ENCODE peak calls at places on chromosome 13, in seven cellular contexts. One of them, this sample, is unnamed.

GRCh38 chr13:49679244-49679643 is 12.0 kb downstream of the EBPL start:
- DNase-seq in tibial nerve: peak; percentile 8
- DNase-seq in ovary: no peak
- DNase-seq in PC-9: no peak
- DNase-seq in mammary epithelial cell: no peak
- DNase-seq in left ventricle myocardium inferior: no peak
- DNase-seq in cardiac muscle cell: no peak
- DNase-seq in this sample: no peak

GRCh38 chr13:33676045-33676699 is 141.8 kb upstream of the RFC3 start:
- DNase-seq in tibial nerve: no peak
- DNase-seq in ovary: no peak
- DNase-seq in PC-9: no peak
- DNase-seq in mammary epithelial cell: no peak
- DNase-seq in left ventricle myocardium inferior: no peak
- DNase-seq in cardiac muscle cell: no peak
- DNase-seq in this sample: peak; percentile 27

GRCh38 chr13:90403330-90404082 is 944.0 kb upstream of the MIR17HG start:
- DNase-seq in tibial nerve: no peak
- DNase-seq in ovary: no peak
- DNase-seq in PC-9: no peak
- DNase-seq in mammary epithelial cell: no peak
- DNase-seq in left ventricle myocardium inferior: no peak
- DNase-seq in cardiac muscle cell: no peak
- DNase-seq in this sample: no peak

GRCh38 chr13:79491715-79492114 is 10.8 kb downstream of the NDFIP2 start:
- DNase-seq in tibial nerve: no peak
- DNase-seq in ovary: no peak
- DNase-seq in PC-9: peak; percentile 65
- DNase-seq in mammary epithelial cell: peak; percentile 95
- DNase-seq in left ventricle myocardium inferior: no peak
- DNase-seq in cardiac muscle cell: no peak
- DNase-seq in this sample: no peak

GRCh38 chr13:80274643-80275042 is 66.3 kb downstream of the SPRY2 start:
- DNase-seq in tibial nerve: no peak
- DNase-seq in ovary: no peak
- DNase-seq in PC-9: peak; percentile 45
- DNase-seq in mammary epithelial cell: peak; percentile 21
- DNase-seq in left ventricle myocardium inferior: no peak
- DNase-seq in cardiac muscle cell: no peak
- DNase-seq in this sample: no peak

GRCh38 chr13:83178008-83178407 is 704.3 kb downstream of the SLITRK1 start:
- DNase-seq in tibial nerve: no peak
- DNase-seq in ovary: no peak
- DNase-seq in PC-9: no peak
- DNase-seq in mammary epithelial cell: no peak
- DNase-seq in left ventricle myocardium inferior: no peak
- DNase-seq in cardiac muscle cell: no peak
- DNase-seq in this sample: no peak

GRCh38 chr13:60066206-60066605 is 97.5 kb downstream of the DIAPH3 start:
- DNase-seq in tibial nerve: no peak
- DNase-seq in ovary: no peak
- DNase-seq in PC-9: no peak
- DNase-seq in mammary epithelial cell: no peak
- DNase-seq in left ventricle myocardium inferior: no peak
- DNase-seq in cardiac muscle cell: no peak
- DNase-seq in this sample: no peak

GRCh38 chr13:29522044-29522685 is 73.3 kb downstream of the SLC7A1 start:
- DNase-seq in tibial nerve: peak; percentile 79
- DNase-seq in ovary: no peak
- DNase-seq in PC-9: no peak
- DNase-seq in mammary epithelial cell: no peak
- DNase-seq in left ventricle myocardium inferior: no peak
- DNase-seq in cardiac muscle cell: no peak
- DNase-seq in this sample: peak; percentile 85

GRCh38 chr13:100588350-100589177 is at the start of gene GGACT:
- DNase-seq in tibial nerve: peak; percentile 37
- DNase-seq in ovary: peak; percentile 80
- DNase-seq in PC-9: peak; percentile 41
- DNase-seq in mammary epithelial cell: peak; percentile 26
- DNase-seq in left ventricle myocardium inferior: peak; percentile 70
- DNase-seq in cardiac muscle cell: peak; percentile 66
- DNase-seq in this sample: peak; percentile 52

GRCh38 chr13:75839418-75839817 is 203.3 kb downstream of the LMO7 start:
- DNase-seq in tibial nerve: no peak
- DNase-seq in ovary: no peak
- DNase-seq in PC-9: no peak
- DNase-seq in mammary epithelial cell: no peak
- DNase-seq in left ventricle myocardium inferior: no peak
- DNase-seq in cardiac muscle cell: no peak
- DNase-seq in this sample: no peak

GRCh38 chr13:35789335-35790166 is 313.1 kb upstream of the MAB21L1 start:
- DNase-seq in tibial nerve: no peak
- DNase-seq in ovary: no peak
- DNase-seq in PC-9: no peak
- DNase-seq in mammary epithelial cell: peak; percentile 19
- DNase-seq in left ventricle myocardium inferior: no peak
- DNase-seq in cardiac muscle cell: peak; percentile 49
- DNase-seq in this sample: peak; percentile 20

GRCh38 chr13:42575938-42576337 is 2.0 kb downstream of the TNFSF11 start:
- DNase-seq in tibial nerve: no peak
- DNase-seq in ovary: no peak
- DNase-seq in PC-9: no peak
- DNase-seq in mammary epithelial cell: no peak
- DNase-seq in left ventricle myocardium inferior: no peak
- DNase-seq in cardiac muscle cell: no peak
- DNase-seq in this sample: no peak

GRCh38 chr13:32650705-32651311 is 64.6 kb downstream of the PDS5B start:
- DNase-seq in tibial nerve: peak; percentile 54
- DNase-seq in ovary: no peak
- DNase-seq in PC-9: peak; percentile 46
- DNase-seq in mammary epithelial cell: peak; percentile 53
- DNase-seq in left ventricle myocardium inferior: no peak
- DNase-seq in cardiac muscle cell: peak; percentile 74
- DNase-seq in this sample: no peak

GRCh38 chr13:110015253-110015652 is 228.9 kb upstream of the IRS2 start:
- DNase-seq in tibial nerve: no peak
- DNase-seq in ovary: no peak
- DNase-seq in PC-9: no peak
- DNase-seq in mammary epithelial cell: peak; percentile 56
- DNase-seq in left ventricle myocardium inferior: peak; percentile 20
- DNase-seq in cardiac muscle cell: no peak
- DNase-seq in this sample: no peak

GRCh38 chr13:97276862-97277269 is 54.7 kb downstream of the MBNL2 start:
- DNase-seq in tibial nerve: no peak
- DNase-seq in ovary: no peak
- DNase-seq in PC-9: no peak
- DNase-seq in mammary epithelial cell: no peak
- DNase-seq in left ventricle myocardium inferior: no peak
- DNase-seq in cardiac muscle cell: no peak
- DNase-seq in this sample: no peak

GRCh38 chr13:106603568-106603967 is 35.6 kb upstream of the ARGLU1 start:
- DNase-seq in tibial nerve: no peak
- DNase-seq in ovary: no peak
- DNase-seq in PC-9: no peak
- DNase-seq in mammary epithelial cell: no peak
- DNase-seq in left ventricle myocardium inferior: no peak
- DNase-seq in cardiac muscle cell: no peak
- DNase-seq in this sample: no peak

GRCh38 chr13:97339019-97339988 is 94.7 kb upstream of the RAP2A start:
- DNase-seq in tibial nerve: peak; percentile 36
- DNase-seq in ovary: peak; percentile 67
- DNase-seq in PC-9: no peak
- DNase-seq in mammary epithelial cell: peak; percentile 55
- DNase-seq in left ventricle myocardium inferior: peak; percentile 54
- DNase-seq in cardiac muscle cell: peak; percentile 11
- DNase-seq in this sample: no peak

GRCh38 chr13:63449549-63449948 is 2033.9 kb upstream of the PCDH20 start:
- DNase-seq in tibial nerve: no peak
- DNase-seq in ovary: no peak
- DNase-seq in PC-9: no peak
- DNase-seq in mammary epithelial cell: no peak
- DNase-seq in left ventricle myocardium inferior: no peak
- DNase-seq in cardiac muscle cell: no peak
- DNase-seq in this sample: no peak

GRCh38 chr13:44112700-44113329 is 233.1 kb downstream of the LACC1 start:
- DNase-seq in tibial nerve: no peak
- DNase-seq in ovary: no peak
- DNase-seq in PC-9: no peak
- DNase-seq in mammary epithelial cell: no peak
- DNase-seq in left ventricle myocardium inferior: no peak
- DNase-seq in cardiac muscle cell: no peak
- DNase-seq in this sample: no peak

GRCh38 chr13:44120814-44121505 is 241.3 kb downstream of the LACC1 start:
- DNase-seq in tibial nerve: no peak
- DNase-seq in ovary: no peak
- DNase-seq in PC-9: no peak
- DNase-seq in mammary epithelial cell: no peak
- DNase-seq in left ventricle myocardium inferior: no peak
- DNase-seq in cardiac muscle cell: no peak
- DNase-seq in this sample: no peak

GRCh38 chr13:44111701-44112100 is 232.0 kb downstream of the LACC1 start:
- DNase-seq in tibial nerve: no peak
- DNase-seq in ovary: no peak
- DNase-seq in PC-9: no peak
- DNase-seq in mammary epithelial cell: no peak
- DNase-seq in left ventricle myocardium inferior: no peak
- DNase-seq in cardiac muscle cell: no peak
- DNase-seq in this sample: no peak

GRCh38 chr13:44116562-44117315 is 237.0 kb downstream of the LACC1 start:
- DNase-seq in tibial nerve: no peak
- DNase-seq in ovary: no peak
- DNase-seq in PC-9: no peak
- DNase-seq in mammary epithelial cell: no peak
- DNase-seq in left ventricle myocardium inferior: peak; percentile 25
- DNase-seq in cardiac muscle cell: peak; percentile 28
- DNase-seq in this sample: no peak

GRCh38 chr13:44117351-44117750 is 237.6 kb downstream of the LACC1 start:
- DNase-seq in tibial nerve: no peak
- DNase-seq in ovary: no peak
- DNase-seq in PC-9: no peak
- DNase-seq in mammary epithelial cell: no peak
- DNase-seq in left ventricle myocardium inferior: no peak
- DNase-seq in cardiac muscle cell: no peak
- DNase-seq in this sample: peak; percentile 21
- H3K27ac ChIP-seq in tibial nerve: peak overlapping the region; percentile 31
- H3K27ac ChIP-seq in ovary: no peak overlapping the region
- H3K27ac ChIP-seq in PC-9: no peak overlapping the region
- H3K27ac ChIP-seq in mammary epithelial cell: no peak overlapping the region
- H3K27ac ChIP-seq in left ventricle myocardium inferior: peak overlapping the region; percentile 83
- H3K27ac ChIP-seq in cardiac muscle cell: peak overlapping the region; percentile 63
- H3K27ac ChIP-seq in this sample: no peak overlapping the region

GRCh38 chr13:54029720-54030119 is 1001.1 kb downstream of the OLFM4 start:
- DNase-seq in tibial nerve: no peak
- DNase-seq in ovary: no peak
- DNase-seq in PC-9: no peak
- DNase-seq in mammary epithelial cell: no peak
- DNase-seq in left ventricle myocardium inferior: no peak
- DNase-seq in cardiac muscle cell: no peak
- DNase-seq in this sample: no peak
- H3K27ac ChIP-seq in tibial nerve: no peak overlapping the region
- H3K27ac ChIP-seq in ovary: no peak overlapping the region
- H3K27ac ChIP-seq in PC-9: no peak overlapping the region
- H3K27ac ChIP-seq in mammary epithelial cell: no peak overlapping the region
- H3K27ac ChIP-seq in left ventricle myocardium inferior: no peak overlapping the region
- H3K27ac ChIP-seq in cardiac muscle cell: no peak overlapping the region
- H3K27ac ChIP-seq in this sample: no peak overlapping the region

DNA sequence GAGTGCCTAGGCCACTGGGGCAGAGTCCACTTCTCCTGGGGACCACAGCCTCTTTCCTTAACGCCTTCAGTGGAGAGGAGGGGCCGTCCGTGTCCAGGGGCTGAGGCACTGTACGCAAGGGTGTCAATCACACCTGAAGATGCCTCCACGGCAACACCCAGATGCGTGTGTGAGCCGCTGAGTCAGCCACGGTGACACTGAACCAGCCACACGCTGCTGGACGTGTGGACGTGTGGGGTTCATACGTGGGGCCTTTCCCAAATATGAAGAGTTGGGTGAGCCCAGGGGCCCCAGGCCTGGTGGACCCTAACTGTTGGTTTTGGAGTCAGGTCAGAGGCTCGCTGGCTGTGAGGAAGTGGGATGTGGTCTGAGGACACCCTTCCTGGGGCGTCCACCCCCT is 51.6 kb downstream of the TMEM255B start:
- DNase-seq in tibial nerve: no peak
- DNase-seq in ovary: no peak
- DNase-seq in PC-9: no peak
- DNase-seq in mammary epithelial cell: no peak
- DNase-seq in left ventricle myocardium inferior: no peak
- DNase-seq in cardiac muscle cell: no peak
- DNase-seq in this sample: peak; percentile 56
- H3K27ac ChIP-seq in tibial nerve: no peak overlapping the region
- H3K27ac ChIP-seq in ovary: no peak overlapping the region
- H3K27ac ChIP-seq in PC-9: no peak overlapping the region
- H3K27ac ChIP-seq in mammary epithelial cell: no peak overlapping the region
- H3K27ac ChIP-seq in left ventricle myocardium inferior: no peak overlapping the region
- H3K27ac ChIP-seq in cardiac muscle cell: no peak overlapping the region
- H3K27ac ChIP-seq in this sample: no peak overlapping the region

DNA sequence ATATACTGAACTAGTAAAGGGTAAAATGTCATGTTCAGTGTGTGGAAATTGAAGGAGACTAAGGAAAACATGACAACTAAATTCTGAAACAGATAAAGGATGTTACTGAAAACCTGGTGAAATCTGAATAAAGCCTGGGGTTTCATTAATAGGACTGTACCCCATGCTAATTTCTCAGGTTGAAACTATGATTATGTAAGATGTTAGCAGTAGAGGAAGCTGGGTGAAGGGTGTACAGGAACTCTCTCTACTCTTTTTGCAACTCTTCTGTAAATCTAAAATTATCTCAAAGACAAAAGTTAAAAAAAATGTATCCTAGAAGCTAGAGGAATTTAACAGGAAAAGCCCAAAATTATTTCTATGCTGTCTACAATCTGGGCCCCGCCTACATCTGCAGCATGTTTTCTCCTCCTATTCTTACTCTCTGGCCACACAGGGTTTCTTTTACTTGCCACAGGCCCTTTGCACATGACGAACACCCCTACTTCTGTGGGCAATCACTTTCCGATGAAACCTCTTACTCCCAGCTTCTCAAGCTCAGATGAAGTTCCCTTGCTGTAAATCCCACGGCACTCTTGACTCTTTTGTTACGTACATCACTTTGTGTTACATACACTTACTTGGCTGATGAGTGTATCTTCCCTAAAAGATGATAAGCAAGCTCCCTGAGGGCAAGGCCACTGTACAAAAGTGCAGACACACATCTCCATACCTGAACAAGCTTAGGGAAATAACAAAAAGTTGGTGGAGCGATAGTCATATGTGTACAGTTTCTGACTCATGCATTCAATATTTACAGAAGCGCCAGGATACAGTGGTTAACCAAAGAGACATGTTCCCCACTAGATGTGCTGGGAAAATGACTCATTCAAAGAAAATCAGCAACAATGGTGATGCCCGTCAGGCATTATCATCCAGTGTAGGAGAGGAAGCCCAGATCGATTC is 32.6 kb downstream of the RUBCNL start:
- DNase-seq in tibial nerve: no peak
- DNase-seq in ovary: no peak
- DNase-seq in PC-9: peak; percentile 75
- DNase-seq in mammary epithelial cell: peak; percentile 95
- DNase-seq in left ventricle myocardium inferior: no peak
- DNase-seq in cardiac muscle cell: no peak
- DNase-seq in this sample: peak; percentile 56
- H3K27ac ChIP-seq in tibial nerve: no peak overlapping the region
- H3K27ac ChIP-seq in ovary: no peak overlapping the region
- H3K27ac ChIP-seq in PC-9: no peak overlapping the region
- H3K27ac ChIP-seq in mammary epithelial cell: peak overlapping the region; percentile 61
- H3K27ac ChIP-seq in left ventricle myocardium inferior: no peak overlapping the region
- H3K27ac ChIP-seq in cardiac muscle cell: no peak overlapping the region
- H3K27ac ChIP-seq in this sample: peak overlapping the region; percentile 78

This sample was measured in SJSA1.